ENCODE peak calls at places on chromosomes 12 and 14, in seven cellular contexts. One of them, this sample, is unnamed.

GRCh38 chr12:14999421-15000047 is 26.7 kb downstream of the PDE6H start:
- DNase-seq in iPS DF 19.7: no peak
- DNase-seq in central memory CD4-positive, alpha-beta T cell: no peak
- DNase-seq in cerebellar cortex: no peak
- DNase-seq in nucleus accumbens: no peak
- DNase-seq in activated naive CD8-positive, alpha-beta T cell treated with anti-CD3 and anti-CD28 coated beads, Interleukin-2, amount 50 U/mL, for 24 hours: no peak
- DNase-seq in lower lobe of right lung: no peak
- DNase-seq in this sample: no peak

GRCh38 chr14:77580964-77581505 is 35.4 kb downstream of the SPTLC2 start:
- DNase-seq in central memory CD4-positive, alpha-beta T cell: peak
- DNase-seq in cerebellar cortex: no peak
- DNase-seq in iPS DF 19.7: no peak
- DNase-seq in nucleus accumbens: no peak
- DNase-seq in lower lobe of right lung: no peak
- DNase-seq in activated naive CD8-positive, alpha-beta T cell treated with anti-CD3 and anti-CD28 coated beads, Interleukin-2, amount 50 U/mL, for 24 hours: no peak
- DNase-seq in this sample: no peak

GRCh38 chr12:72268386-72268785 is 3.8 kb upstream of the TRHDE start:
- DNase-seq in activated naive CD8-positive, alpha-beta T cell treated with anti-CD3 and anti-CD28 coated beads, Interleukin-2, amount 50 U/mL, for 24 hours: no peak
- DNase-seq in nucleus accumbens: no peak
- DNase-seq in iPS DF 19.7: no peak
- DNase-seq in lower lobe of right lung: no peak
- DNase-seq in central memory CD4-positive, alpha-beta T cell: no peak
- DNase-seq in cerebellar cortex: peak
- DNase-seq in this sample: peak

GRCh38 chr14:71243697-71244096 is 336.4 kb downstream of the PCNX1 start:
- DNase-seq in nucleus accumbens: no peak
- DNase-seq in iPS DF 19.7: no peak
- DNase-seq in activated naive CD8-positive, alpha-beta T cell treated with anti-CD3 and anti-CD28 coated beads, Interleukin-2, amount 50 U/mL, for 24 hours: no peak
- DNase-seq in cerebellar cortex: no peak
- DNase-seq in central memory CD4-positive, alpha-beta T cell: no peak
- DNase-seq in lower lobe of right lung: no peak
- DNase-seq in this sample: no peak

GRCh38 chr12:69095765-69096477 is 143.4 kb upstream of the CPSF6 start:
- DNase-seq in central memory CD4-positive, alpha-beta T cell: no peak
- DNase-seq in iPS DF 19.7: no peak
- DNase-seq in lower lobe of right lung: no peak
- DNase-seq in cerebellar cortex: no peak
- DNase-seq in activated naive CD8-positive, alpha-beta T cell treated with anti-CD3 and anti-CD28 coated beads, Interleukin-2, amount 50 U/mL, for 24 hours: no peak
- DNase-seq in nucleus accumbens: no peak
- DNase-seq in this sample: no peak

GRCh38 chr12:1779783-1780182 is 40.6 kb upstream of the LRTM2 start:
- DNase-seq in nucleus accumbens: no peak
- DNase-seq in cerebellar cortex: no peak
- DNase-seq in lower lobe of right lung: no peak
- DNase-seq in central memory CD4-positive, alpha-beta T cell: no peak
- DNase-seq in activated naive CD8-positive, alpha-beta T cell treated with anti-CD3 and anti-CD28 coated beads, Interleukin-2, amount 50 U/mL, for 24 hours: no peak
- DNase-seq in iPS DF 19.7: no peak
- DNase-seq in this sample: no peak

GRCh38 chr12:34625116-34625515 is 602.8 kb downstream of the ALG10 start:
- DNase-seq in central memory CD4-positive, alpha-beta T cell: no peak
- DNase-seq in activated naive CD8-positive, alpha-beta T cell treated with anti-CD3 and anti-CD28 coated beads, Interleukin-2, amount 50 U/mL, for 24 hours: no peak
- DNase-seq in nucleus accumbens: no peak
- DNase-seq in iPS DF 19.7: no peak
- DNase-seq in cerebellar cortex: peak
- DNase-seq in lower lobe of right lung: no peak
- DNase-seq in this sample: no peak

GRCh38 chr12:48998497-48999353 is 450 bp downstream of the DDN start:
- DNase-seq in activated naive CD8-positive, alpha-beta T cell treated with anti-CD3 and anti-CD28 coated beads, Interleukin-2, amount 50 U/mL, for 24 hours: peak
- DNase-seq in cerebellar cortex: no peak
- DNase-seq in nucleus accumbens: no peak
- DNase-seq in central memory CD4-positive, alpha-beta T cell: no peak
- DNase-seq in lower lobe of right lung: peak
- DNase-seq in iPS DF 19.7: no peak
- DNase-seq in this sample: no peak

GRCh38 chr12:95114766-95115450 is 41.5 kb upstream of the NR2C1 start:
- DNase-seq in nucleus accumbens: no peak
- DNase-seq in cerebellar cortex: no peak
- DNase-seq in lower lobe of right lung: no peak
- DNase-seq in iPS DF 19.7: no peak
- DNase-seq in central memory CD4-positive, alpha-beta T cell: no peak
- DNase-seq in activated naive CD8-positive, alpha-beta T cell treated with anti-CD3 and anti-CD28 coated beads, Interleukin-2, amount 50 U/mL, for 24 hours: no peak
- DNase-seq in this sample: no peak

GRCh38 chr12:116885496-116885895 is 4.3 kb upstream of the HRK start:
- DNase-seq in nucleus accumbens: no peak
- DNase-seq in lower lobe of right lung: no peak
- DNase-seq in cerebellar cortex: no peak
- DNase-seq in iPS DF 19.7: no peak
- DNase-seq in central memory CD4-positive, alpha-beta T cell: no peak
- DNase-seq in activated naive CD8-positive, alpha-beta T cell treated with anti-CD3 and anti-CD28 coated beads, Interleukin-2, amount 50 U/mL, for 24 hours: no peak
- DNase-seq in this sample: no peak

GRCh38 chr14:52354257-52354656 is 40.1 kb downstream of the PTGER2 start:
- DNase-seq in central memory CD4-positive, alpha-beta T cell: no peak
- DNase-seq in activated naive CD8-positive, alpha-beta T cell treated with anti-CD3 and anti-CD28 coated beads, Interleukin-2, amount 50 U/mL, for 24 hours: no peak
- DNase-seq in nucleus accumbens: no peak
- DNase-seq in iPS DF 19.7: no peak
- DNase-seq in cerebellar cortex: no peak
- DNase-seq in lower lobe of right lung: no peak
- DNase-seq in this sample: no peak

GRCh38 chr14:76514599-76514998 is 138.7 kb downstream of the ESRRB start:
- DNase-seq in nucleus accumbens: no peak
- DNase-seq in activated naive CD8-positive, alpha-beta T cell treated with anti-CD3 and anti-CD28 coated beads, Interleukin-2, amount 50 U/mL, for 24 hours: no peak
- DNase-seq in cerebellar cortex: peak
- DNase-seq in iPS DF 19.7: no peak
- DNase-seq in lower lobe of right lung: no peak
- DNase-seq in central memory CD4-positive, alpha-beta T cell: no peak
- DNase-seq in this sample: peak

GRCh38 chr12:120879102-120879501 is 25.1 kb downstream of the SPPL3 start:
- DNase-seq in nucleus accumbens: no peak
- DNase-seq in iPS DF 19.7: no peak
- DNase-seq in cerebellar cortex: no peak
- DNase-seq in central memory CD4-positive, alpha-beta T cell: no peak
- DNase-seq in lower lobe of right lung: no peak
- DNase-seq in activated naive CD8-positive, alpha-beta T cell treated with anti-CD3 and anti-CD28 coated beads, Interleukin-2, amount 50 U/mL, for 24 hours: no peak
- DNase-seq in this sample: no peak

GRCh38 chr12:3206536-3207072 is 129.4 kb downstream of the TSPAN9 start:
- DNase-seq in lower lobe of right lung: no peak
- DNase-seq in activated naive CD8-positive, alpha-beta T cell treated with anti-CD3 and anti-CD28 coated beads, Interleukin-2, amount 50 U/mL, for 24 hours: no peak
- DNase-seq in central memory CD4-positive, alpha-beta T cell: no peak
- DNase-seq in iPS DF 19.7: no peak
- DNase-seq in cerebellar cortex: peak
- DNase-seq in nucleus accumbens: no peak
- DNase-seq in this sample: peak

GRCh38 chr12:71710276-71711125 is 24.6 kb downstream of the TMEM19 start:
- DNase-seq in iPS DF 19.7: no peak
- DNase-seq in lower lobe of right lung: no peak
- DNase-seq in activated naive CD8-positive, alpha-beta T cell treated with anti-CD3 and anti-CD28 coated beads, Interleukin-2, amount 50 U/mL, for 24 hours: no peak
- DNase-seq in cerebellar cortex: no peak
- DNase-seq in nucleus accumbens: no peak
- DNase-seq in central memory CD4-positive, alpha-beta T cell: no peak
- DNase-seq in this sample: no peak

GRCh38 chr14:56145965-56146364 is 27.8 kb downstream of the PELI2 start:
- DNase-seq in lower lobe of right lung: no peak
- DNase-seq in nucleus accumbens: no peak
- DNase-seq in iPS DF 19.7: no peak
- DNase-seq in activated naive CD8-positive, alpha-beta T cell treated with anti-CD3 and anti-CD28 coated beads, Interleukin-2, amount 50 U/mL, for 24 hours: no peak
- DNase-seq in central memory CD4-positive, alpha-beta T cell: no peak
- DNase-seq in cerebellar cortex: no peak
- DNase-seq in this sample: no peak

GRCh38 chr12:70920251-70920851 is at the start of gene PTPRR:
- DNase-seq in lower lobe of right lung: no peak
- DNase-seq in iPS DF 19.7: no peak
- DNase-seq in nucleus accumbens: no peak
- DNase-seq in central memory CD4-positive, alpha-beta T cell: no peak
- DNase-seq in cerebellar cortex: peak
- DNase-seq in activated naive CD8-positive, alpha-beta T cell treated with anti-CD3 and anti-CD28 coated beads, Interleukin-2, amount 50 U/mL, for 24 hours: no peak
- DNase-seq in this sample: peak

GRCh38 chr12:26918321-26919215 is 19.2 kb downstream of the INTS13 start:
- DNase-seq in lower lobe of right lung: no peak
- DNase-seq in activated naive CD8-positive, alpha-beta T cell treated with anti-CD3 and anti-CD28 coated beads, Interleukin-2, amount 50 U/mL, for 24 hours: no peak
- DNase-seq in iPS DF 19.7: no peak
- DNase-seq in cerebellar cortex: no peak
- DNase-seq in central memory CD4-positive, alpha-beta T cell: no peak
- DNase-seq in nucleus accumbens: no peak
- DNase-seq in this sample: no peak

GRCh38 chr12:85617307-85618091 is 218.7 kb downstream of the RASSF9 start:
- DNase-seq in nucleus accumbens: no peak
- DNase-seq in iPS DF 19.7: no peak
- DNase-seq in lower lobe of right lung: no peak
- DNase-seq in central memory CD4-positive, alpha-beta T cell: no peak
- DNase-seq in activated naive CD8-positive, alpha-beta T cell treated with anti-CD3 and anti-CD28 coated beads, Interleukin-2, amount 50 U/mL, for 24 hours: no peak
- DNase-seq in cerebellar cortex: no peak
- DNase-seq in this sample: no peak

GRCh38 chr12:99111600-99111999 is 466.5 kb downstream of the APAF1 start:
- DNase-seq in central memory CD4-positive, alpha-beta T cell: no peak
- DNase-seq in lower lobe of right lung: no peak
- DNase-seq in activated naive CD8-positive, alpha-beta T cell treated with anti-CD3 and anti-CD28 coated beads, Interleukin-2, amount 50 U/mL, for 24 hours: no peak
- DNase-seq in cerebellar cortex: peak
- DNase-seq in iPS DF 19.7: no peak
- DNase-seq in nucleus accumbens: no peak
- DNase-seq in this sample: peak

GRCh38 chr12:13695781-13696180 is 285.6 kb downstream of the GRIN2B start:
- DNase-seq in cerebellar cortex: no peak
- DNase-seq in nucleus accumbens: no peak
- DNase-seq in iPS DF 19.7: no peak
- DNase-seq in activated naive CD8-positive, alpha-beta T cell treated with anti-CD3 and anti-CD28 coated beads, Interleukin-2, amount 50 U/mL, for 24 hours: no peak
- DNase-seq in lower lobe of right lung: no peak
- DNase-seq in central memory CD4-positive, alpha-beta T cell: no peak
- DNase-seq in this sample: no peak

GRCh38 chr12:13627536-13627935 is 353.9 kb downstream of the GRIN2B start:
- DNase-seq in lower lobe of right lung: no peak
- DNase-seq in central memory CD4-positive, alpha-beta T cell: no peak
- DNase-seq in iPS DF 19.7: no peak
- DNase-seq in activated naive CD8-positive, alpha-beta T cell treated with anti-CD3 and anti-CD28 coated beads, Interleukin-2, amount 50 U/mL, for 24 hours: no peak
- DNase-seq in cerebellar cortex: peak
- DNase-seq in nucleus accumbens: no peak
- DNase-seq in this sample: peak

GRCh38 chr14:79701371-79701770 is 509.9 kb downstream of the DIO2 start:
- DNase-seq in cerebellar cortex: peak
- DNase-seq in nucleus accumbens: no peak
- DNase-seq in central memory CD4-positive, alpha-beta T cell: no peak
- DNase-seq in iPS DF 19.7: no peak
- DNase-seq in activated naive CD8-positive, alpha-beta T cell treated with anti-CD3 and anti-CD28 coated beads, Interleukin-2, amount 50 U/mL, for 24 hours: no peak
- DNase-seq in lower lobe of right lung: no peak
- DNase-seq in this sample: peak

GRCh38 chr12:100473716-100474150 is at the start of gene NR1H4:
- DNase-seq in central memory CD4-positive, alpha-beta T cell: no peak
- DNase-seq in iPS DF 19.7: no peak
- DNase-seq in activated naive CD8-positive, alpha-beta T cell treated with anti-CD3 and anti-CD28 coated beads, Interleukin-2, amount 50 U/mL, for 24 hours: no peak
- DNase-seq in cerebellar cortex: no peak
- DNase-seq in nucleus accumbens: no peak
- DNase-seq in lower lobe of right lung: no peak
- DNase-seq in this sample: no peak

GRCh38 chr12:66960704-66961690 is 282.1 kb upstream of the GRIP1 start:
- DNase-seq in lower lobe of right lung: no peak
- DNase-seq in iPS DF 19.7: no peak
- DNase-seq in nucleus accumbens: no peak
- DNase-seq in activated naive CD8-positive, alpha-beta T cell treated with anti-CD3 and anti-CD28 coated beads, Interleukin-2, amount 50 U/mL, for 24 hours: no peak
- DNase-seq in cerebellar cortex: no peak
- DNase-seq in central memory CD4-positive, alpha-beta T cell: no peak
- DNase-seq in this sample: no peak

GRCh38 chr14:45249847-45250575 is 3.0 kb downstream of the MIS18BP1 start:
- DNase-seq in nucleus accumbens: no peak
- DNase-seq in iPS DF 19.7: no peak
- DNase-seq in activated naive CD8-positive, alpha-beta T cell treated with anti-CD3 and anti-CD28 coated beads, Interleukin-2, amount 50 U/mL, for 24 hours: no peak
- DNase-seq in central memory CD4-positive, alpha-beta T cell: no peak
- DNase-seq in lower lobe of right lung: no peak
- DNase-seq in cerebellar cortex: no peak
- DNase-seq in this sample: no peak

GRCh38 chr14:90698379-90698869 is 117.8 kb downstream of the TTC7B start:
- DNase-seq in nucleus accumbens: peak
- DNase-seq in cerebellar cortex: peak
- DNase-seq in central memory CD4-positive, alpha-beta T cell: no peak
- DNase-seq in activated naive CD8-positive, alpha-beta T cell treated with anti-CD3 and anti-CD28 coated beads, Interleukin-2, amount 50 U/mL, for 24 hours: no peak
- DNase-seq in iPS DF 19.7: no peak
- DNase-seq in lower lobe of right lung: no peak
- DNase-seq in this sample: peak

GRCh38 chr12:13452955-13453570 is 256.5 kb downstream of the EMP1 start:
- DNase-seq in nucleus accumbens: peak
- DNase-seq in activated naive CD8-positive, alpha-beta T cell treated with anti-CD3 and anti-CD28 coated beads, Interleukin-2, amount 50 U/mL, for 24 hours: no peak
- DNase-seq in cerebellar cortex: no peak
- DNase-seq in lower lobe of right lung: no peak
- DNase-seq in iPS DF 19.7: no peak
- DNase-seq in central memory CD4-positive, alpha-beta T cell: no peak
- DNase-seq in this sample: no peak

GRCh38 chr14:96149131-96149530 is 55.5 kb upstream of the BDKRB2 start:
- DNase-seq in activated naive CD8-positive, alpha-beta T cell treated with anti-CD3 and anti-CD28 coated beads, Interleukin-2, amount 50 U/mL, for 24 hours: no peak
- DNase-seq in nucleus accumbens: no peak
- DNase-seq in lower lobe of right lung: no peak
- DNase-seq in cerebellar cortex: no peak
- DNase-seq in central memory CD4-positive, alpha-beta T cell: no peak
- DNase-seq in iPS DF 19.7: no peak
- DNase-seq in this sample: no peak

GRCh38 chr14:88546621-88547385 is 8.0 kb downstream of the PTPN21 start:
- DNase-seq in cerebellar cortex: no peak
- DNase-seq in activated naive CD8-positive, alpha-beta T cell treated with anti-CD3 and anti-CD28 coated beads, Interleukin-2, amount 50 U/mL, for 24 hours: no peak
- DNase-seq in lower lobe of right lung: no peak
- DNase-seq in central memory CD4-positive, alpha-beta T cell: no peak
- DNase-seq in nucleus accumbens: no peak
- DNase-seq in iPS DF 19.7: no peak
- DNase-seq in this sample: no peak

GRCh38 chr12:107685360-107686248 is at the start of gene PWP1:
- DNase-seq in lower lobe of right lung: peak
- DNase-seq in activated naive CD8-positive, alpha-beta T cell treated with anti-CD3 and anti-CD28 coated beads, Interleukin-2, amount 50 U/mL, for 24 hours: peak
- DNase-seq in nucleus accumbens: peak
- DNase-seq in central memory CD4-positive, alpha-beta T cell: peak
- DNase-seq in iPS DF 19.7: peak
- DNase-seq in cerebellar cortex: peak
- DNase-seq in this sample: peak

GRCh38 chr14:26841361-26841760 is 243.5 kb upstream of the NOVA1 start:
- DNase-seq in central memory CD4-positive, alpha-beta T cell: no peak
- DNase-seq in nucleus accumbens: no peak
- DNase-seq in activated naive CD8-positive, alpha-beta T cell treated with anti-CD3 and anti-CD28 coated beads, Interleukin-2, amount 50 U/mL, for 24 hours: no peak
- DNase-seq in lower lobe of right lung: no peak
- DNase-seq in iPS DF 19.7: no peak
- DNase-seq in cerebellar cortex: no peak
- DNase-seq in this sample: no peak

GRCh38 chr12:91219919-91220318 is 37.3 kb upstream of the DCN start:
- DNase-seq in central memory CD4-positive, alpha-beta T cell: no peak
- DNase-seq in lower lobe of right lung: no peak
- DNase-seq in cerebellar cortex: no peak
- DNase-seq in activated naive CD8-positive, alpha-beta T cell treated with anti-CD3 and anti-CD28 coated beads, Interleukin-2, amount 50 U/mL, for 24 hours: no peak
- DNase-seq in iPS DF 19.7: no peak
- DNase-seq in nucleus accumbens: no peak
- DNase-seq in this sample: no peak

This sample was measured in G401.